ENCODE peak calls at places on chromosome 9, in five cellular contexts. T is mesenchymal stem cell, Z is trophoblast cell, V is neuronal stem cell, M is H9. A is an unnamed sample.
A peak's percentile ranks its signal among the peaks of the same experiment; 100 is the strongest.

GRCh38 chr9:104386425-104387069 is 117.5 kb upstream of the OR13F1 start:
- DNase-seq in T (peak; percentile 26), Z (peak; percentile 64), V (peak; percentile 18), M (no peak), A (no peak)

GRCh38 chr9:83472764-83473163 is 65.4 kb downstream of the FRMD3 start:
- DNase-seq in T (no peak), Z (peak; percentile 20), V (no peak), M (no peak), A (no peak)

GRCh38 chr9:124770359-124771020 is 621 bp downstream of the NR6A1 start:
- DNase-seq in T (no peak), Z (no peak), V (no peak), M (no peak), A (no peak)

GRCh38 chr9:32502459-32502858 is 23.5 kb downstream of the RIGI start:
- DNase-seq in T (peak; percentile 58), Z (peak; percentile 89), V (no peak), M (no peak), A (no peak)

GRCh38 chr9:130276121-130276520 is 10.6 kb downstream of the HMCN2 start:
- DNase-seq in T (peak; percentile 64), Z (peak; percentile 41), V (no peak), M (no peak), A (no peak)

GRCh38 chr9:27572566-27572917 is 739 bp downstream of the C9orf72 start:
- DNase-seq in T (peak; percentile 83), Z (peak; percentile 67), V (no peak), M (no peak), A (no peak)

GRCh38 chr9:113886471-113886870 is 10.4 kb downstream of the ZNF618 start:
- DNase-seq in T (peak; percentile 55), Z (no peak), V (no peak), M (no peak), A (no peak)

GRCh38 chr9:104864675-104865104 is 63.3 kb downstream of the ABCA1 start:
- DNase-seq in T (peak; percentile 83), Z (no peak), V (no peak), M (no peak), A (no peak)

GRCh38 chr9:115127191-115127817 is 9.3 kb upstream of the TNC start:
- DNase-seq in T (peak; percentile 62), Z (no peak), V (no peak), M (no peak), A (no peak)

GRCh38 chr9:76900884-76901440 is 5.0 kb downstream of the PRUNE2 start:
- DNase-seq in T (no peak), Z (no peak), V (no peak), M (no peak), A (no peak)

GRCh38 chr9:112015149-112015548 is 118.5 kb downstream of the UGCG start:
- DNase-seq in T (no peak), Z (no peak), V (no peak), M (no peak), A (no peak)

GRCh38 chr9:114889802-114890224 is 40.6 kb downstream of the TNFSF8 start:
- DNase-seq in T (peak; percentile 49), Z (no peak), V (no peak), M (no peak), A (no peak)

GRCh38 chr9:87267251-87267679 is 230.4 kb upstream of the DAPK1 start:
- DNase-seq in T (no peak), Z (no peak), V (no peak), M (no peak), A (no peak)

GRCh38 chr9:106481003-106481614 is 381.9 kb upstream of the ZNF462 start:
- DNase-seq in T (no peak), Z (no peak), V (no peak), M (no peak), A (no peak)

GRCh38 chr9:106479679-106480078 is 383.3 kb upstream of the ZNF462 start:
- DNase-seq in T (no peak), Z (no peak), V (no peak), M (no peak), A (no peak)

GRCh38 chr9:106482733-106483132 is 380.2 kb upstream of the ZNF462 start:
- DNase-seq in T (peak; percentile 30), Z (peak; percentile 22), V (no peak), M (no peak), A (no peak)

GRCh38 chr9:106478312-106479099 is 384.5 kb upstream of the ZNF462 start:
- DNase-seq in T (no peak), Z (no peak), V (no peak), M (no peak), A (no peak)
- H2BK12ac ChIP-seq in T (no peak overlapping the region), Z (no peak overlapping the region), V (no peak overlapping the region), M (no peak overlapping the region), A (peak overlapping the region; percentile 39)

GRCh38 chr9:70587143-70587710 is 172.8 kb upstream of the KLF9 start:
- DNase-seq in T (peak; percentile 93), Z (no peak), V (no peak), M (no peak), A (no peak)

GRCh38 chr9:70589571-70590263 is 175.3 kb upstream of the KLF9 start:
- DNase-seq in T (peak; percentile 66), Z (peak; percentile 87), V (no peak), M (no peak), A (no peak)

GRCh38 chr9:70588381-70588780 is 173.9 kb upstream of the KLF9 start:
- DNase-seq in T (no peak), Z (peak; percentile 65), V (no peak), M (no peak), A (no peak)

GRCh38 chr9:70590264-70590646 is 175.8 kb upstream of the KLF9 start:
- DNase-seq in T (peak; percentile 53), Z (peak; percentile 75), V (no peak), M (no peak), A (no peak)

GRCh38 chr9:70588999-70589398 is 174.5 kb upstream of the KLF9 start:
- DNase-seq in T (no peak), Z (no peak), V (no peak), M (no peak), A (no peak)
- H2BK5ac ChIP-seq in T (no peak overlapping the region), Z (no peak overlapping the region), V (no peak overlapping the region), M (no peak overlapping the region), A (no peak overlapping the region)

DNA sequence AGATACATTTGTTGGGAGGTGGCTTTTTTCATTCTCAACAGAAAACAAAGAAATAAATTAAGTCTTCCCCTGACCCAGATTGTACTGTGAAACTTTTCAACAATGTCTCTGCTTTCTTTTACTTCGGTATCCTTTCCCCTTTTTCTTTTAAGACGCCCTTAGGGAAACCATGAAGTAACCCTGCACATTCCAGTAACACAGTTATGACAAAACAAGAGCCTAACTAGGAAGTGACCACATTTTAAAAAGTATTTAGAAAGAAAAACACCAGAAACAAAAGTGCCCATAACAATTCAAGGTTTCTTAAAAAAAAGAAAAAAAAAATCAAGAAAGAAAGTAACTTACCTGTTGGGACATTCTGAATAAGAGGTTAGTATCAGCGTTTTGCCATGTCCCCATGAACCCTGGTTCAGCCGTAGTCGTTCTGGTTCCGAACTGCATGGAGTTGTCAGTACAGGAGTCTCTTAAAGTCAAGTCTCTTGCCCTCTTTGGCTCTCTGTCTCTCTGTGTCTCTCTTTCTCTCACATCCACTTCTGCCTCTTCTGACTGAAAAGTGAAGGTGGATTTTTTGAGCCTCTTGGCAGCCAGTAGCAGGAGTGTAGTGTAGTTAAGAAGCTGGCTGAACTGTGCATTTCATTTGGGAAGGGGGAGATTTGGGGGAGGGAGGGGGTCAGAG is 142.9 kb downstream of the BNC2 start:
- DNase-seq in T (peak; percentile 35), Z (no peak), V (no peak), M (no peak), A (no peak)
- H2BK12ac ChIP-seq in T (no peak overlapping the region), Z (peak overlapping the region; percentile 68), V (no peak overlapping the region), M (no peak overlapping the region), A (peak overlapping the region; percentile 82)

GRCh38 chr9:78001946-78002731 is 29.5 kb downstream of the GNAQ start:
- DNase-seq in T (no peak), Z (peak; percentile 25), V (no peak), M (no peak), A (no peak)
- H2BK5ac ChIP-seq in T (no peak overlapping the region), Z (no peak overlapping the region), V (no peak overlapping the region), M (no peak overlapping the region), A (no peak overlapping the region)

DNA sequence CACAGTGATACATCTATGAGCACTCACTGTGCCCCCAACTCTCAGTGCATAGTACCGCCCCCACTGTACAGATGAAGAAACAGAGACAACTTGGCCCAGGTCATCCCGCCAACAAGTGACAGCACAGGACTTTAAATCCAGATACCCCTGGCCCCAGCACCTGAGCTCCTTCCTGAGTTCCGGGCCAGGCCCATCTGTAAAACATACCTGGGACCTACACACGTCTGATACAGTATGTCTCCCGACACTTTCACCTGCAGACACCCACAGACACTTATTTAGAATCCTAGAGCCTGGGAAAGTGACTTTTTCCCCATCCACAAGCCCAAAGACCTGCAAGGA is 60.8 kb upstream of the SLC25A51 start:
- DNase-seq in T (no peak), Z (no peak), V (no peak), M (no peak), A (no peak)
- H2BK12ac ChIP-seq in T (no peak overlapping the region), Z (no peak overlapping the region), V (no peak overlapping the region), M (no peak overlapping the region), A (no peak overlapping the region)

DNA sequence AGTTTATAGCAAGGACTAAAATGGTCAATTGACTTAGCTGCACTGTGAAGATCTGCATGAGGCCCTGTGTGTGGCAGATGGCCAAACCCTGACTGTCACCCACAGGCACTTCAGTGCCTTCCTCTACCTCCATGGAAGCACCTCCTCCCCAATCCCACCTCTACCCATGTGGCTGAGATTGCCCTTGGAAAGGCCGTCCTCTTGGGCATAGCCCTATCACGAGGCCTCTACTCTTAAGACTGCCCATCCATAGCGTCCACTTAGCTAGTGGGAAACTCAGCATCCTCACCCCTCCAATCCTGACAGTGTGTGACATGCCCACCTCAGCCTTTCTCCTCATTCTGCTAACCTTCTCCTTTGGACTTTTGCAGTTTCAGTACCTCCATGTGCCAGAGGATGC is 510.2 kb downstream of the BNC2 start:
- DNase-seq in T (no peak), Z (no peak), V (no peak), M (peak; percentile 3), A (no peak)
- H2BK5ac ChIP-seq in T (no peak overlapping the region), Z (no peak overlapping the region), V (no peak overlapping the region), M (no peak overlapping the region), A (no peak overlapping the region)

A was measured in H1.